ENCODE peak calls at places on chromosomes 3 and 15, in five cellular contexts. One of them, this sample, is unnamed.

GRCh38 chr3:157237886-157238285 is 77.9 kb upstream of the CCNL1 start:
- DNase-seq in H9: no peak
- DNase-seq in nucleus accumbens: no peak
- DNase-seq in neural progenitor cell: no peak
- DNase-seq in GM12864: no peak
- DNase-seq in this sample: no peak

GRCh38 chr15:88651293-88651692 is 12.5 kb downstream of the ISG20 start:
- DNase-seq in H9: no peak
- DNase-seq in nucleus accumbens: no peak
- DNase-seq in neural progenitor cell: no peak
- DNase-seq in GM12864: no peak
- DNase-seq in this sample: no peak

GRCh38 chr15:76310470-76311070 is 699 bp downstream of the ETFA start:
- DNase-seq in H9: no peak
- DNase-seq in nucleus accumbens: no peak
- DNase-seq in neural progenitor cell: peak
- DNase-seq in GM12864: no peak
- DNase-seq in this sample: no peak

GRCh38 chr3:108509263-108509662 is 1.1 kb downstream of the MYH15 start:
- DNase-seq in H9: no peak
- DNase-seq in nucleus accumbens: no peak
- DNase-seq in neural progenitor cell: no peak
- DNase-seq in GM12864: no peak
- DNase-seq in this sample: no peak

GRCh38 chr3:32952369-32953067 is 1.1 kb downstream of the CCR4 start:
- DNase-seq in H9: no peak
- DNase-seq in nucleus accumbens: no peak
- DNase-seq in neural progenitor cell: no peak
- DNase-seq in GM12864: no peak
- DNase-seq in this sample: no peak

GRCh38 chr3:62332017-62332416 is 41.3 kb downstream of the FEZF2 start:
- DNase-seq in H9: no peak
- DNase-seq in nucleus accumbens: no peak
- DNase-seq in neural progenitor cell: no peak
- DNase-seq in GM12864: no peak
- DNase-seq in this sample: no peak

GRCh38 chr3:118628704-118629341 is 405.8 kb downstream of the IGSF11 start:
- DNase-seq in H9: peak
- DNase-seq in nucleus accumbens: peak
- DNase-seq in neural progenitor cell: peak
- DNase-seq in GM12864: peak
- DNase-seq in this sample: peak

GRCh38 chr3:72745146-72745976 is 102.9 kb downstream of the SHQ1 start:
- DNase-seq in H9: no peak
- DNase-seq in nucleus accumbens: no peak
- DNase-seq in neural progenitor cell: peak
- DNase-seq in GM12864: no peak
- DNase-seq in this sample: no peak

GRCh38 chr3:45929042-45929679 is 14.1 kb upstream of the CXCR6 start:
- DNase-seq in H9: peak
- DNase-seq in nucleus accumbens: peak
- DNase-seq in neural progenitor cell: peak
- DNase-seq in GM12864: no peak
- DNase-seq in this sample: peak

GRCh38 chr3:64916937-64917336 is 229.1 kb upstream of the ADAMTS9 start:
- DNase-seq in H9: peak
- DNase-seq in nucleus accumbens: no peak
- DNase-seq in neural progenitor cell: no peak
- DNase-seq in GM12864: no peak
- DNase-seq in this sample: no peak

GRCh38 chr3:142863965-142864924 is 24.6 kb downstream of the PCOLCE2 start:
- DNase-seq in H9: no peak
- DNase-seq in nucleus accumbens: no peak
- DNase-seq in neural progenitor cell: no peak
- DNase-seq in GM12864: no peak
- DNase-seq in this sample: no peak

GRCh38 chr15:87224409-87224808 is 1032.1 kb downstream of the NTRK3 start:
- DNase-seq in H9: no peak
- DNase-seq in nucleus accumbens: no peak
- DNase-seq in neural progenitor cell: no peak
- DNase-seq in GM12864: no peak
- DNase-seq in this sample: no peak

GRCh38 chr3:139832998-139833397 is 102.0 kb upstream of the CLSTN2 start:
- DNase-seq in H9: no peak
- DNase-seq in nucleus accumbens: no peak
- DNase-seq in neural progenitor cell: no peak
- DNase-seq in GM12864: no peak
- DNase-seq in this sample: no peak

GRCh38 chr3:194828126-194828525 is 142.4 kb downstream of the FAM43A start:
- DNase-seq in H9: no peak
- DNase-seq in nucleus accumbens: no peak
- DNase-seq in neural progenitor cell: no peak
- DNase-seq in GM12864: no peak
- DNase-seq in this sample: no peak

GRCh38 chr3:77605308-77605707 is 565.4 kb downstream of the ROBO2 start:
- DNase-seq in H9: no peak
- DNase-seq in nucleus accumbens: no peak
- DNase-seq in neural progenitor cell: no peak
- DNase-seq in GM12864: no peak
- DNase-seq in this sample: no peak

GRCh38 chr3:87359807-87360206 is 83.4 kb upstream of the POU1F1 start:
- DNase-seq in H9: no peak
- DNase-seq in nucleus accumbens: no peak
- DNase-seq in neural progenitor cell: no peak
- DNase-seq in GM12864: no peak
- DNase-seq in this sample: no peak